ENCODE peak calls at places on chromosome 14, in nine cellular contexts. S is gastrocnemius medialis; N is CD8-positive, alpha-beta memory T cell; I is lung; H is sigmoid colon; Z is activated T-helper 1 cell treated with anti-CD3 and anti-CD28 coated beads, Interleukin-12 subunit alpha, Interleukin-12 subunit beta, Interleukin-2, Interleukin-4 antibody, amounts not matched to agents 30 ng/mL and 10 ng/mL and 1 ng/mL, durations not matched to agents 14 hours and 24 hours and 36 hours; M is glomerular endothelial cell; G is NCI-H774; L is effector CD8-positive, alpha-beta T cell. U is an unnamed sample.

GRCh38 chr14:68968051-68968450 is 11.1 kb downstream of the ACTN1 start:
- DNase-seq in S (no peak), N (peak; percentile 92), I (no peak), H (peak; percentile 57), Z (no peak), M (no peak), G (no peak), L (peak; percentile 56), U (no peak)

GRCh38 chr14:23154876-23155587 is 28.4 kb downstream of the SLC7A8 start:
- DNase-seq in S (peak; percentile 98), N (no peak), I (peak; percentile 74), H (peak; percentile 95), Z (no peak), M (no peak), G (no peak), L (no peak), U (peak; percentile 72)

GRCh38 chr14:77098470-77099353 is 654 bp downstream of the CIPC start:
- DNase-seq in S (peak; percentile 92), N (peak; percentile 29), I (peak; percentile 35), H (peak; percentile 91), Z (peak; percentile 11), M (no peak), G (no peak), L (peak; percentile 5), U (peak; percentile 41)

GRCh38 chr14:104282332-104283196 is 144.2 kb downstream of the KIF26A start:
- DNase-seq in S (no peak), N (no peak), I (no peak), H (peak; percentile 78), Z (no peak), M (no peak), G (no peak), L (no peak), U (peak; percentile 3)

GRCh38 chr14:68548194-68549056 is 244.4 kb downstream of the ZFP36L1 start:
- DNase-seq in S (peak; percentile 93), N (no peak), I (peak; percentile 74), H (peak; percentile 98), Z (no peak), M (no peak), G (no peak), L (no peak), U (peak; percentile 83)

GRCh38 chr14:49497725-49498348 is 88.3 kb downstream of the RPS29 start:
- DNase-seq in S (no peak), N (peak; percentile 43), I (no peak), H (no peak), Z (peak; percentile 2), M (peak; percentile 54), G (peak; percentile 63), L (no peak), U (peak; percentile 9)

GRCh38 chr14:91245029-91245428 is 525 bp upstream of the GPR68 start:
- DNase-seq in S (no peak), N (peak; percentile 72), I (no peak), H (no peak), Z (peak; percentile 60), M (no peak), G (no peak), L (peak; percentile 16), U (no peak)

GRCh38 chr14:39469094-39469710 is 37.0 kb upstream of the FBXO33 start:
- DNase-seq in S (no peak), N (peak; percentile 28), I (no peak), H (no peak), Z (no peak), M (no peak), G (no peak), L (no peak), U (no peak)

GRCh38 chr14:38536376-38537038 is 280.6 kb upstream of the CLEC14A start:
- DNase-seq in S (no peak), N (no peak), I (no peak), H (no peak), Z (no peak), M (no peak), G (no peak), L (no peak), U (no peak)

GRCh38 chr14:82441270-82441669 is 907.6 kb upstream of the SEL1L start:
- DNase-seq in S (no peak), N (no peak), I (no peak), H (no peak), Z (no peak), M (no peak), G (no peak), L (no peak), U (no peak)